ENCODE peak calls at places on chromosomes 2 and 18, in six cellular contexts. One of them, this sample, is unnamed.

GRCh38 chr2:128371248-128371630 is 52.6 kb upstream of the HS6ST1 start:
- DNase-seq in uterus: no peak
- DNase-seq in breast epithelium: no peak
- DNase-seq in adrenal gland: no peak
- DNase-seq in thyroid gland: no peak
- DNase-seq in sigmoid colon: peak; percentile 29
- DNase-seq in this sample: no peak

GRCh38 chr18:57276720-57277284 is 75.6 kb upstream of the ST8SIA3 start:
- DNase-seq in thyroid gland: no peak
- DNase-seq in adrenal gland: no peak
- DNase-seq in sigmoid colon: no peak
- DNase-seq in breast epithelium: no peak
- DNase-seq in uterus: no peak
- DNase-seq in this sample: no peak

GRCh38 chr2:13884271-13884976 is 748.1 kb upstream of the LRATD1 start:
- DNase-seq in breast epithelium: no peak
- DNase-seq in uterus: no peak
- DNase-seq in adrenal gland: no peak
- DNase-seq in sigmoid colon: no peak
- DNase-seq in thyroid gland: no peak
- DNase-seq in this sample: no peak

GRCh38 chr18:10515456-10515855 is 10.4 kb upstream of the NAPG start:
- DNase-seq in thyroid gland: no peak
- DNase-seq in breast epithelium: peak; percentile 81
- DNase-seq in uterus: no peak
- DNase-seq in sigmoid colon: no peak
- DNase-seq in adrenal gland: no peak
- DNase-seq in this sample: no peak

GRCh38 chr18:57539702-57540101 is 46.8 kb downstream of the FECH start:
- DNase-seq in thyroid gland: no peak
- DNase-seq in adrenal gland: no peak
- DNase-seq in sigmoid colon: no peak
- DNase-seq in breast epithelium: no peak
- DNase-seq in uterus: no peak
- DNase-seq in this sample: no peak

GRCh38 chr18:78813156-78813555 is 166.5 kb upstream of the SALL3 start:
- DNase-seq in breast epithelium: no peak
- DNase-seq in thyroid gland: no peak
- DNase-seq in sigmoid colon: no peak
- DNase-seq in uterus: no peak
- DNase-seq in adrenal gland: no peak
- DNase-seq in this sample: no peak

GRCh38 chr18:8787764-8788163 is 82.4 kb downstream of the MTCL1 start:
- DNase-seq in breast epithelium: no peak
- DNase-seq in thyroid gland: no peak
- DNase-seq in adrenal gland: no peak
- DNase-seq in sigmoid colon: no peak
- DNase-seq in uterus: no peak
- DNase-seq in this sample: no peak

GRCh38 chr2:18473241-18473841 is 87.1 kb downstream of the RDH14 start:
- DNase-seq in uterus: peak; percentile 68
- DNase-seq in adrenal gland: no peak
- DNase-seq in thyroid gland: no peak
- DNase-seq in breast epithelium: no peak
- DNase-seq in sigmoid colon: peak; percentile 79
- DNase-seq in this sample: no peak

GRCh38 chr2:47307066-47307465 is 95.9 kb upstream of the MSH2 start:
- DNase-seq in thyroid gland: no peak
- DNase-seq in breast epithelium: no peak
- DNase-seq in adrenal gland: no peak
- DNase-seq in sigmoid colon: no peak
- DNase-seq in uterus: no peak
- DNase-seq in this sample: no peak

GRCh38 chr18:2325308-2325849 is 245.9 kb downstream of the METTL4 start:
- DNase-seq in uterus: no peak
- DNase-seq in thyroid gland: no peak
- DNase-seq in breast epithelium: no peak
- DNase-seq in adrenal gland: no peak
- DNase-seq in sigmoid colon: no peak
- DNase-seq in this sample: no peak

GRCh38 chr2:29921560-29921915 is at the start of gene ALK:
- DNase-seq in uterus: peak; percentile 68
- DNase-seq in adrenal gland: peak; percentile 91
- DNase-seq in breast epithelium: peak; percentile 90
- DNase-seq in sigmoid colon: peak; percentile 90
- DNase-seq in thyroid gland: peak; percentile 95
- DNase-seq in this sample: peak; percentile 75

GRCh38 chr2:177753682-177754475 is 318.7 kb downstream of the PDE11A start:
- DNase-seq in uterus: peak; percentile 85
- DNase-seq in thyroid gland: peak; percentile 8
- DNase-seq in adrenal gland: peak; percentile 78
- DNase-seq in sigmoid colon: peak; percentile 87
- DNase-seq in breast epithelium: no peak
- DNase-seq in this sample: peak; percentile 43

GRCh38 chr2:98508690-98509054 is 64.0 kb downstream of the INPP4A start:
- DNase-seq in thyroid gland: peak; percentile 9
- DNase-seq in adrenal gland: no peak
- DNase-seq in sigmoid colon: peak; percentile 82
- DNase-seq in uterus: peak; percentile 64
- DNase-seq in breast epithelium: peak; percentile 42
- DNase-seq in this sample: peak; percentile 46

GRCh38 chr2:8685697-8686358 is 4.0 kb downstream of the ID2 start:
- DNase-seq in breast epithelium: peak; percentile 40
- DNase-seq in uterus: peak; percentile 47
- DNase-seq in sigmoid colon: peak; percentile 85
- DNase-seq in adrenal gland: peak; percentile 77
- DNase-seq in thyroid gland: peak; percentile 75
- DNase-seq in this sample: peak; percentile 81

GRCh38 chr18:73199151-73199550 is 331.4 kb upstream of the NETO1 start:
- DNase-seq in sigmoid colon: no peak
- DNase-seq in breast epithelium: no peak
- DNase-seq in thyroid gland: no peak
- DNase-seq in uterus: no peak
- DNase-seq in adrenal gland: no peak
- DNase-seq in this sample: no peak

GRCh38 chr2:42770288-42771131 is 6.6 kb upstream of the OXER1 start:
- DNase-seq in uterus: no peak
- DNase-seq in thyroid gland: peak; percentile 46
- DNase-seq in sigmoid colon: peak; percentile 69
- DNase-seq in breast epithelium: no peak
- DNase-seq in adrenal gland: no peak
- DNase-seq in this sample: no peak

DNA sequence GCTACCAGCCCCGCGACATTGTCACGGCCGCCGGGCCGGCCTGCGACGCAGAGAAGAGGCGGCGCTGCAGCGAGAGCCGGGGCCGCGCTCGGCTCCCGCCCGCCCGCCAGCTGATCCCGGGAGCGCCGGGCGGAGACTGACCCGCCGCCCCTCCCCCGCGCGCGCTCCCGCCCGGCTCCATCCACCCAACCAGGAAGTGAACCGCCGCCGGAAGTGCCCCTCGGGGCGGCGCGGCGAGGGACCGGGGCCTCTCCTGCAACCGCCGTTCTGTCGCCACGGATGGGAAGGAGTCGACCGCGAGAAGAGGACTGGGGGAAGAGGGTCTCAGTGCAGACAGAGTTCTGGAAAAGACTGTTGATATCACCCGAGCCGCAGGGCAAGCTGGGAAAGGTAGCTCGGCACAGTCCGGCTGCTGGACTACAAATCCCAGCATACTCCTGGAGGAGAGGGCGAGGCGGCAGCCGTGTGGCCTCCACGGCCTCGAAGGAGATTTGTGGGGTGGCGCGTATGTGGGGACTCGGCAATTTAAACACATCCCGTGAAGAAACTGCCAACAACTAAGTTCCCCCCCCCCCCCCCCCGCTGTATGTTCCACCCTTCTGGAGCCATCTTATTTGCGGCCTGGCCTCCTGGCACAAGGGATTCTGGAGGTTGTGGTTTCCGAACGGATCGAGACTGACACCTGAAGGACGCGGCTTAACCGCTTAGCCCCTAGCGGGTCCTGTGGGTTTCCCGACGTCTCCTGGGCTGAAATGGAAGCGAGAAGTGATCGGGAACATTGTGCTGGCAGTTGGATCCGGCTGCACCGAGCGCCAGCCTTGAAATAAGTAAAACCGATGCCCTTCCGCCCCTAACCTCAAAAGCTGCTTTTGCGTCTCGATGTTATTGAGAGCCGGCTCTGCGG is at the start of gene AAK1:
- DNase-seq in uterus: peak; percentile 88
- DNase-seq in thyroid gland: peak; percentile 92
- DNase-seq in adrenal gland: peak; percentile 91
- DNase-seq in sigmoid colon: peak; percentile 93
- DNase-seq in breast epithelium: peak; percentile 88
- DNase-seq in this sample: peak; percentile 93
- TF ChIP-seq POLR2A in uterus: peak; percentile 78
- TF ChIP-seq POLR2A in thyroid gland: peak; percentile 96
- TF ChIP-seq POLR2A in adrenal gland: peak; percentile 72
- TF ChIP-seq POLR2A in sigmoid colon: peak; percentile 44
- TF ChIP-seq POLR2A in breast epithelium: peak; percentile 7
- TF ChIP-seq POLR2A in this sample: peak; percentile 79

GRCh38 chr2:67323209-67323991 is 73.7 kb upstream of the ETAA1 start:
- DNase-seq in adrenal gland: no peak
- DNase-seq in thyroid gland: no peak
- DNase-seq in breast epithelium: no peak
- DNase-seq in sigmoid colon: no peak
- DNase-seq in uterus: no peak
- DNase-seq in this sample: no peak
- H3K4me3 ChIP-seq in adrenal gland: no peak overlapping the region
- H3K4me3 ChIP-seq in thyroid gland: no peak overlapping the region
- H3K4me3 ChIP-seq in breast epithelium: no peak overlapping the region
- H3K4me3 ChIP-seq in sigmoid colon: no peak overlapping the region
- H3K4me3 ChIP-seq in uterus: no peak overlapping the region
- H3K4me3 ChIP-seq in this sample: no peak overlapping the region

GRCh38 chr2:88818381-88818780 is 126.9 kb downstream of the RPIA start:
- DNase-seq in sigmoid colon: no peak
- DNase-seq in breast epithelium: no peak
- DNase-seq in uterus: no peak
- DNase-seq in thyroid gland: no peak
- DNase-seq in adrenal gland: no peak
- DNase-seq in this sample: no peak
- H3K9me3 ChIP-seq in sigmoid colon: no peaks in the 10 kb centered on the region
- H3K9me3 ChIP-seq in breast epithelium: peaks cover 16% of the 10 kb centered on the region
- H3K9me3 ChIP-seq in uterus: no peaks in the 10 kb centered on the region
- H3K9me3 ChIP-seq in thyroid gland: no peaks in the 10 kb centered on the region
- H3K9me3 ChIP-seq in adrenal gland: no peaks in the 10 kb centered on the region
- H3K9me3 ChIP-seq in this sample: no peaks in the 10 kb centered on the region

DNA sequence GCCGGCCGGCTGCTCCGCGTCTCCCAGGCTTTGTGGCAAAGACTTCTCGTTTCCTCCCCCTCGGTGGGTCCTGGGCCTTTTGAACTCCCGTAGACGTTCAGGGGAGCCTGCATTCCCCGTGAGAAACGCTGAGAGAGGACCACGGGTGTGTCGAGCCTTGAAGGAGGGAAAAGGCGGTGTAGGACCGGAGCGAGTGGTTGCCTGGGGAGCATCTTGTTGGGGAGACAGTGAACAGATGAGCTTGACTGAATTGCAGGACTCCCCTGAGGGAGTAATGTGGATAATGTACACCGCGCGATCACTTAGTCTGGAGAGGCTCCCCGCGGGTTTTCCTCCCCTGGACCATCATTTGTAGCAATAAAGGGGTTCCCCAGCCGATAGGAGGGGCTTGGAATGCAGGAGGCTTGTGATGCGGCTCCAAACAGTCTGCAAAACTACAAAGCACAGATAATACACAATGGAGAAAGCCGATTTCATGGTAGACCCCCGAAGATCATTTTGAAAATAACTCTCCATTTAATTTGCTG is 769 bp downstream of the ALMS1 start:
- DNase-seq in uterus: no peak
- DNase-seq in sigmoid colon: no peak
- DNase-seq in thyroid gland: no peak
- DNase-seq in breast epithelium: no peak
- DNase-seq in adrenal gland: no peak
- DNase-seq in this sample: no peak
- TF ChIP-seq POLR2A in uterus: no peak
- TF ChIP-seq POLR2A in sigmoid colon: no peak
- TF ChIP-seq POLR2A in thyroid gland: no peak
- TF ChIP-seq POLR2A in breast epithelium: no peak
- TF ChIP-seq POLR2A in adrenal gland: no peak
- TF ChIP-seq POLR2A in this sample: no peak

DNA sequence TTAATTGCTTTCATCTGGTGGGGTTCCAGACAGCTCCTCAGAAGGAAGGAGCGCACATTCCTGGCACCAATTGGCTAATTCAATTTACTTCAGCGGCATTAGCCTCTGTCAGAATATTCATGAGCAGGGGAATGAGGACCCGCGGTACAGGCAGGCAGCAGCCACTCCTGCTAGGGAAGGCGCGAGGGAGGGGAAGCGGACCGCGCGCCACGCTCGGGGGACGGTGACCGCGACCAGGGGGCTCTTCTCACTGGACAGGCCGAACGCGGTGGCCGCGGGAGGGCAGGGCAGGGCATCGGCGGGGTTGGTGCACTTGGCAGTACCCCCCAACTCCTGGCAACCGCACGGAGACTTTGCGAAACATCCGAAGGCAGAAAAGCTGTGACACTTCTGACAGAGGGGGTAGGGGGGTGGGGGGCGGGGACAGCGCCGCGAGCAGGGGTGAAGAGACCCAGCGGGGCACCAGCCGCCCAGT is at the start of gene CDH20:
- DNase-seq in adrenal gland: no peak
- DNase-seq in uterus: no peak
- DNase-seq in sigmoid colon: no peak
- DNase-seq in thyroid gland: no peak
- DNase-seq in breast epithelium: no peak
- DNase-seq in this sample: no peak
- H3K4me3 ChIP-seq in adrenal gland: no peak within 1 kb of the TSS
- H3K4me3 ChIP-seq in uterus: no peak within 1 kb of the TSS
- H3K4me3 ChIP-seq in sigmoid colon: no peak within 1 kb of the TSS
- H3K4me3 ChIP-seq in thyroid gland: no peak within 1 kb of the TSS
- H3K4me3 ChIP-seq in breast epithelium: peak within 1 kb of the TSS; percentile 60
- H3K4me3 ChIP-seq in this sample: peak within 1 kb of the TSS; percentile 20

DNA sequence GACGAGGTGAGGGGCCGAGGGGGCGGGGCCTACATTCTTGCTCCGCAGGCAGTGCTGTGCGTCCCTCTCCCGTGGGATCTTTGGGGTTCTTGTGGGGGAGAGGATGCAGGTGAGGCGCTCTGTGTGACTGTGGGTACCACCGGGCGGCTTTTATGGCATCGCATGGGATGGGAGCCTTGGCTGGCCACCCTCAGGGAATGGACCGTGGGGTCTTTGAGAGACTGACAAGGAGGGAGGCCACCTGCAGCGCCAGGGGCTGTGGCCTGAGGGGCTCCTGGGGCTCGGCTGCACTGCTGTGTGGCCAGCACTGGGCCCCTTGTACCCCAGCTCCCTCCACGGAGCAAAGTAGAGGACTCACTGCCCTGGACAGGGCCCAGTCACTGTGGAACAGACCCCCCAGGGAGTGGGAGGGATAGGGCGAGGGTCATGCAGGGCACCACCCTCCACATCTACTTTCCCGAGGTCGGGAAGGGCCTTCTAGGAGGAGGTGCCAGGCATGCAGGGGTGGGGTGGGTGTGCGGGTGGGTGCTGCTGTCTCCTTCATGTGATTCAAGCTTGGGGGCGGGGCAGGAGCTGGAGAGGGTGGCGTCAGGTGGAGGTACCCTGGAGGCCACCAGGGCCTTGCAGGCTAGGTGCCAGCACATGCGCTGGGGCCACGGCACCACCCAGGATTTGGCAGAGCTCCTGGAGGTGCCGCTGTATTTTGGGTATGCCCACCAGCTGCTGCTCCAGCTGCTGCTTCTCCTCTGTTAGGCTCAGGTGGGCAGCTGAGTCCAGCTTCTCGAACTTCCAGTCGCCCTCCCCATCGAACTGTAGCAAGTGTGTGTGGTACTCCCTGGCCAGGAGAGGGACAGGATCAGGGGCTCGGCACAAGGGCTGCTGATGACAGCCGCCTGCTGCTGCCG is 1072.4 kb downstream of the RPIA start:
- DNase-seq in sigmoid colon: peak; percentile 69
- DNase-seq in adrenal gland: peak; percentile 20
- DNase-seq in uterus: peak; percentile 21
- DNase-seq in breast epithelium: no peak
- DNase-seq in thyroid gland: no peak
- DNase-seq in this sample: no peak
- H3K9me3 ChIP-seq in sigmoid colon: no peaks in the 10 kb centered on the region
- H3K9me3 ChIP-seq in adrenal gland: no peaks in the 10 kb centered on the region
- H3K9me3 ChIP-seq in uterus: no peaks in the 10 kb centered on the region
- H3K9me3 ChIP-seq in breast epithelium: peaks cover 47% of the 10 kb centered on the region
- H3K9me3 ChIP-seq in thyroid gland: no peaks in the 10 kb centered on the region
- H3K9me3 ChIP-seq in this sample: no peaks in the 10 kb centered on the region

This sample was measured in transverse colon.